ENCODE peak calls at places on chromosomes 11 and 22, in four cellular contexts. Z is PC-9, S is Panc1, A is bronchial epithelial cell. J is an unnamed sample.
A peak's percentile ranks its signal among the peaks of the same experiment; 100 is the strongest.

GRCh38 chr11:116284930-116285329 is 487.9 kb downstream of the BUD13 start:
- DNase-seq in A (no peak), Z (no peak), S (no peak), J (no peak)

GRCh38 chr11:66321606-66322005 is 4.8 kb upstream of the CD248 start:
- DNase-seq in A (no peak), Z (no peak), S (no peak), J (no peak)

GRCh38 chr22:22403771-22404170 is 104.8 kb downstream of the ZNF280B start:
- DNase-seq in A (no peak), Z (no peak), S (no peak), J (no peak)

GRCh38 chr22:39997939-39998726 is 3.4 kb downstream of the FAM83F start:
- DNase-seq in S (no peak), Z (peak; percentile 74), A (peak; percentile 75), J (peak; percentile 22)

GRCh38 chr22:36409911-36410756 is 22.4 kb upstream of the MYH9 start:
- DNase-seq in Z (peak; percentile 99), A (peak; percentile 97), S (no peak), J (peak; percentile 65)

GRCh38 chr11:33089776-33090175 is 50.4 kb downstream of the TCP11L1 start:
- DNase-seq in A (peak; percentile 21), Z (no peak), S (no peak), J (peak; percentile 63)

GRCh38 chr11:13486926-13487660 is 8.7 kb downstream of the PTH start:
- DNase-seq in Z (no peak), S (no peak), A (peak; percentile 21), J (no peak)

GRCh38 chr11:64000026-64000739 is 13.9 kb downstream of the OTUB1 start:
- DNase-seq in S (no peak), A (peak; percentile 32), Z (no peak), J (no peak)

GRCh38 chr11:34358258-34358665 is 452 bp upstream of the ABTB2 start:
- DNase-seq in S (no peak), A (peak; percentile 63), Z (peak; percentile 87), J (peak; percentile 64)

GRCh38 chr11:32870676-32871075 is 21.9 kb upstream of the QSER1 start:
- DNase-seq in A (no peak), S (no peak), Z (peak; percentile 8), J (no peak)

GRCh38 chr22:33922268-33922667 is 2.0 kb upstream of the LARGE1 start:
- DNase-seq in Z (peak; percentile 16), S (no peak), A (no peak), J (peak; percentile 9)

GRCh38 chr22:40908895-40909294 is 42.3 kb upstream of the RBX1 start:
- DNase-seq in A (no peak), Z (no peak), S (no peak), J (no peak)

GRCh38 chr11:96185220-96185768 is 157.7 kb downstream of the MAML2 start:
- DNase-seq in S (no peak), A (no peak), Z (no peak), J (no peak)

GRCh38 chr11:123145661-123146060 is 49.4 kb downstream of the CLMP start:
- DNase-seq in Z (no peak), S (no peak), A (no peak), J (no peak)

GRCh38 chr11:91248199-91248807 is 976.3 kb upstream of the FAT3 start:
- DNase-seq in Z (peak; percentile 8), S (peak; percentile 8), A (peak; percentile 50), J (no peak)

GRCh38 chr11:113401718-113402117 is 14.1 kb downstream of the ANKK1 start:
- DNase-seq in Z (peak; percentile 78), A (peak; percentile 94), S (no peak), J (no peak)

GRCh38 chr11:94662065-94662779 is 95.1 kb downstream of the PIWIL4 start:
- DNase-seq in Z (no peak), S (no peak), A (no peak), J (no peak)

GRCh38 chr11:61701298-61701993 is 21.3 kb downstream of the DAGLA start:
- DNase-seq in A (peak; percentile 25), Z (no peak), S (no peak), J (no peak)

GRCh38 chr11:14687943-14688627 is 44.5 kb downstream of the PDE3B start:
- DNase-seq in A (no peak), S (no peak), Z (no peak), J (no peak)

GRCh38 chr11:60842688-60843605 is 1.0 kb downstream of the CCDC86 start:
- DNase-seq in Z (peak; percentile 14), S (no peak), A (peak; percentile 53), J (no peak)

GRCh38 chr11:47550288-47551052 is 2.5 kb downstream of the CELF1 start:
- DNase-seq in S (no peak), A (no peak), Z (no peak), J (no peak)

GRCh38 chr22:49464024-49464423 is 363.6 kb downstream of the BRD1 start:
- DNase-seq in A (no peak), Z (no peak), S (no peak), J (no peak)

GRCh38 chr11:27777013-27777412 is 76.8 kb upstream of the BDNF start:
- DNase-seq in S (no peak), Z (no peak), A (no peak), J (no peak)

GRCh38 chr22:50470491-50470890 is 4.3 kb downstream of the SBF1 start:
- DNase-seq in Z (no peak), S (no peak), A (no peak), J (no peak)

GRCh38 chr22:26072611-26073010 is 96.7 kb upstream of the SEZ6L start:
- DNase-seq in Z (no peak), A (no peak), S (no peak), J (no peak)

GRCh38 chr11:122772945-122773344 is 65.4 kb upstream of the CRTAM start:
- DNase-seq in S (no peak), A (no peak), Z (no peak), J (peak; percentile 63)

GRCh38 chr22:43171607-43172006 is 15.3 kb downstream of the TTLL12 start:
- DNase-seq in A (no peak), S (no peak), Z (no peak), J (no peak)

GRCh38 chr11:119368121-119369034 is 13.1 kb downstream of the USP2 start:
- DNase-seq in Z (peak; percentile 70), A (no peak), S (no peak), J (no peak)

GRCh38 chr11:4559527-4560440 is 14.8 kb downstream of the OR52M1 start:
- DNase-seq in Z (no peak), S (no peak), A (no peak), J (no peak)

GRCh38 chr11:16086229-16086628 is 270.1 kb downstream of the SOX6 start:
- DNase-seq in S (no peak), A (no peak), Z (no peak), J (peak; percentile 30)

GRCh38 chr11:6737872-6738466 is 33.8 kb downstream of the OR2AG2 start:
- DNase-seq in S (no peak), Z (peak; percentile 8), A (peak; percentile 51), J (peak; percentile 6)

GRCh38 chr11:65209711-65210360 is 28.1 kb downstream of the CAPN1 start:
- DNase-seq in Z (peak; percentile 92), S (no peak), A (no peak), J (no peak)

GRCh38 chr11:54927704-54928103 is 221.1 kb downstream of the OR4A5 start:
- DNase-seq in Z (no peak), S (no peak), A (no peak), J (no peak)

GRCh38 chr11:38305682-38306081 is 1707.6 kb upstream of the RAG2 start:
- DNase-seq in S (no peak), Z (no peak), A (no peak), J (peak; percentile 57)

DNA sequence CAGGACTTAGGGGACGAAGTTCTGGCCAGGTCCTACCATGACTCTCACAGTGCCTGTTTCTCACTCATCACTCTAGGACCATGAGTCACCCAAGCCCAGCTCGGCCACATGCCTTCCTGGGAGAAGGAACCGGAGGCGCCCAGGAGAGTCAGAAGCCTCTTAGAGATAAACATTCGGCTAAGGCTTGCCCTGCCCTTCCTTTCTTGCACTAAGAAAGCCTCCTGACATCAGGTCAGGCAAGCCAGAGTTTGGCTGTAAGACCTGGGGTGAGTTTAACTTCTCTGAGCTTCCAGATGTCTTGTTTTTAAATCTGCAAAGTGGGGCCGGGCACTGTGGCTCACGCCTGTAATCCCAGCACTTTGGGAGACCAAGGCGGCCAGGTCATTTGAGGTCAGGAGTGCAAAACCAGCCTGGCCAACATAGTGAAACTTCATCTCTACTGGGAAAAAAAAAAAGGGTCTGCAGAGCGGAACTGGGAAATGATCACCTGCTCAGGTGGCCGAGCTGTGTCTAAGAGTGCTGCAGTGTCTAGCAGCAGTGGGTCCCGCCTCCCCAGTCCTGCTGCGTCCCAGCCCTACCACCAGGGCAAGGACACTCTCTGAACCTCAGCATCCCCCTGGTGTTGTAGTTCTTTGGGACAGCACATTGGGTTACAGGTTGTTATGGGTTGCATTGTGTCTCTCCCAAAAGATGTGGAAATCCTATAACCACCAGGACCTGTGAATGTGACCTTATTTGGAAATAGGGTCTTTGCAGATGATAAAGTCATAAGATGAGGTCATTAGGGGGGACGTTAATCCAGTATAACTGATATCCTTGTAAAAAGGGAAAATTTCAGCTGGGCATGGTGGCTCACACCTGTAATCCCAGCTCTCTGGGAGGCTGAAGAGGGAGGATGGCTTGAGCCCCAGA is 1.8 kb upstream of the CARS1 start:
- DNase-seq in A (peak; percentile 90), Z (peak; percentile 70), S (peak; percentile 78), J (peak; percentile 81)
- TF ChIP-seq CTCF in A (peak; percentile 22), Z (no peak), S (no peak), J (no peak)

GRCh38 chr22:20523118-20523983 is 15.9 kb downstream of the MED15 start:
- DNase-seq in Z (no peak), S (no peak), A (no peak), J (peak; percentile 64)
- TF ChIP-seq CTCF in Z (no peak), S (no peak), A (no peak), J (no peak)

DNA sequence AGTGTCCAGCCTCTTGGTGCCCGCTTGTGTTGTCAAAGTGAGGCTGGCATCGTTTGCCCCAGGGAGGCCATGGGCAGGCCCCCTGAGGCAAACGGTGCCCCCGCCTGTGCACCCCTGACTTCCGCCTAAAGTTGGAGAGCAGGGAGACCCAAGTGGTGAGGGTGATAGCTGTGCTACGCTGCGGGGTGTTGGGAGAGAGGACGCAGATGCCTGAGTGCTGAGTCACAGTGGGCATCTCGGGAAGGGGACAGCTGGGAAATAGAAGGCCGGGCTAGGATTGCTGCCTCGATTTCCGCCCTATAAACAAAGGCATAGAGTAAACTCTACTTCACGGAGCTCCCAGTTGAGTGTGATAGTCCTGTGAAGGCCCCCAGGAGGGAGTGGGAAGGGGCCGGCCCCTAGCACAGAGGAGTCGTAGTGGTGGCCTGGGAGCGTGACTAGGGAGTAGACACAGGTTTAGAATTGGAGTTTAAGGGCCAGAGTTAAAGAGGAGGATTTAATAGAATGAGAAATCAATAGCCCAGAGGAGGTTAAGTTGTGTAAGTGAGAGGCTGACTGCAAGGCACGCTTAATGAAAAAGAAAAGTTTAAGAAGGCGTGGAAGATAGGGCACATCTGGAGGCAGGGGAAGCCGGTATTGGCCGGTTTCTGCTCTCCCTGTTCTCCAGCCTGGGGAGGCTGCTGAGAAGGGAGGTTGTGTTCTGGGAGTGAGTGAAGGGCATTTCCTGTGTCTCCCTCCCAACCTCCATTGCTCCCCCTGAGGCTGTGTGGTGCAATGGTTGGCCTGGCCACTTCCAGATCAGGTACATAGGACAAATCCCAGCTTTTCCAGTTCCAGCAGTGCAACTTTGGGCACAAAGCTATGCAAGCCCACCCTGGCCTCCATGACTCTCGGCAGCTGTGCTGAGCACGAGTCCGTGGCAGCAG is 6.1 kb downstream of the GRIK4 start:
- DNase-seq in A (no peak), Z (peak; percentile 9), S (no peak), J (peak; percentile 31)
- TF ChIP-seq CTCF in A (no peak), Z (no peak), S (no peak), J (no peak)

GRCh38 chr11:70421123-70421522 is 22.8 kb downstream of the CTTN start:
- DNase-seq in S (no peak), A (no peak), Z (no peak), J (no peak)
- TF ChIP-seq CTCF in S (no peak), A (no peak), Z (no peak), J (no peak)